ENCODE peak calls at places on chromosomes 2 and 18, in nine cellular contexts. One of them, this sample, is unnamed.

GRCh38 chr2:132275396-132275795 is 113.6 kb upstream of the ANKRD30BL start:
- DNase-seq in HTR-8/SVneo: no peak
- DNase-seq in epithelial cell of proximal tubule: no peak
- DNase-seq in fibroblast of mammary gland: no peak
- DNase-seq in right atrium auricular region: no peak
- DNase-seq in pons: no peak
- DNase-seq in stimulated activated CD4-positive, alpha-beta T cell treated with anti-CD3 and anti-CD28 coated beads, TNF-alpha, amount 100 ng/mL, for 4 hours: no peak
- DNase-seq in heart right ventricle: no peak
- DNase-seq in astrocyte of the hippocampus: no peak
- DNase-seq in this sample: no peak

GRCh38 chr2:170222298-170222697 is 44.4 kb downstream of the MYO3B start:
- DNase-seq in HTR-8/SVneo: no peak
- DNase-seq in epithelial cell of proximal tubule: no peak
- DNase-seq in fibroblast of mammary gland: no peak
- DNase-seq in right atrium auricular region: no peak
- DNase-seq in pons: no peak
- DNase-seq in stimulated activated CD4-positive, alpha-beta T cell treated with anti-CD3 and anti-CD28 coated beads, TNF-alpha, amount 100 ng/mL, for 4 hours: no peak
- DNase-seq in heart right ventricle: no peak
- DNase-seq in astrocyte of the hippocampus: peak
- DNase-seq in this sample: no peak

GRCh38 chr2:27408601-27409320 is 630 bp downstream of the PPM1G start:
- DNase-seq in HTR-8/SVneo: peak
- DNase-seq in epithelial cell of proximal tubule: no peak
- DNase-seq in fibroblast of mammary gland: no peak
- DNase-seq in right atrium auricular region: no peak
- DNase-seq in pons: no peak
- DNase-seq in stimulated activated CD4-positive, alpha-beta T cell treated with anti-CD3 and anti-CD28 coated beads, TNF-alpha, amount 100 ng/mL, for 4 hours: no peak
- DNase-seq in heart right ventricle: no peak
- DNase-seq in astrocyte of the hippocampus: no peak
- DNase-seq in this sample: no peak

GRCh38 chr2:161954103-161954502 is 119.9 kb downstream of the DPP4 start:
- DNase-seq in HTR-8/SVneo: no peak
- DNase-seq in epithelial cell of proximal tubule: no peak
- DNase-seq in fibroblast of mammary gland: peak
- DNase-seq in right atrium auricular region: no peak
- DNase-seq in pons: no peak
- DNase-seq in stimulated activated CD4-positive, alpha-beta T cell treated with anti-CD3 and anti-CD28 coated beads, TNF-alpha, amount 100 ng/mL, for 4 hours: no peak
- DNase-seq in heart right ventricle: no peak
- DNase-seq in astrocyte of the hippocampus: peak
- DNase-seq in this sample: no peak

GRCh38 chr2:121078869-121079268 is 206.1 kb downstream of the TFCP2L1 start:
- DNase-seq in HTR-8/SVneo: no peak
- DNase-seq in epithelial cell of proximal tubule: no peak
- DNase-seq in fibroblast of mammary gland: no peak
- DNase-seq in right atrium auricular region: no peak
- DNase-seq in pons: no peak
- DNase-seq in stimulated activated CD4-positive, alpha-beta T cell treated with anti-CD3 and anti-CD28 coated beads, TNF-alpha, amount 100 ng/mL, for 4 hours: no peak
- DNase-seq in heart right ventricle: no peak
- DNase-seq in astrocyte of the hippocampus: peak
- DNase-seq in this sample: no peak

GRCh38 chr2:117631546-117631945 is 182.9 kb upstream of the DDX18 start:
- DNase-seq in HTR-8/SVneo: no peak
- DNase-seq in epithelial cell of proximal tubule: no peak
- DNase-seq in fibroblast of mammary gland: no peak
- DNase-seq in right atrium auricular region: no peak
- DNase-seq in pons: no peak
- DNase-seq in stimulated activated CD4-positive, alpha-beta T cell treated with anti-CD3 and anti-CD28 coated beads, TNF-alpha, amount 100 ng/mL, for 4 hours: no peak
- DNase-seq in heart right ventricle: no peak
- DNase-seq in astrocyte of the hippocampus: no peak
- DNase-seq in this sample: no peak

GRCh38 chr2:121210691-121211090 is 74.3 kb downstream of the TFCP2L1 start:
- DNase-seq in HTR-8/SVneo: no peak
- DNase-seq in epithelial cell of proximal tubule: no peak
- DNase-seq in fibroblast of mammary gland: no peak
- DNase-seq in right atrium auricular region: no peak
- DNase-seq in pons: no peak
- DNase-seq in stimulated activated CD4-positive, alpha-beta T cell treated with anti-CD3 and anti-CD28 coated beads, TNF-alpha, amount 100 ng/mL, for 4 hours: no peak
- DNase-seq in heart right ventricle: peak
- DNase-seq in astrocyte of the hippocampus: peak
- DNase-seq in this sample: no peak

GRCh38 chr2:27954261-27954673 is 63.7 kb downstream of the BABAM2 start:
- DNase-seq in HTR-8/SVneo: no peak
- DNase-seq in epithelial cell of proximal tubule: no peak
- DNase-seq in fibroblast of mammary gland: peak
- DNase-seq in right atrium auricular region: no peak
- DNase-seq in pons: peak
- DNase-seq in stimulated activated CD4-positive, alpha-beta T cell treated with anti-CD3 and anti-CD28 coated beads, TNF-alpha, amount 100 ng/mL, for 4 hours: no peak
- DNase-seq in heart right ventricle: no peak
- DNase-seq in astrocyte of the hippocampus: peak
- DNase-seq in this sample: no peak

GRCh38 chr18:24814521-24814920 is 354.1 kb downstream of the HRH4 start:
- DNase-seq in HTR-8/SVneo: no peak
- DNase-seq in epithelial cell of proximal tubule: no peak
- DNase-seq in fibroblast of mammary gland: no peak
- DNase-seq in right atrium auricular region: no peak
- DNase-seq in pons: peak
- DNase-seq in stimulated activated CD4-positive, alpha-beta T cell treated with anti-CD3 and anti-CD28 coated beads, TNF-alpha, amount 100 ng/mL, for 4 hours: no peak
- DNase-seq in heart right ventricle: no peak
- DNase-seq in astrocyte of the hippocampus: no peak
- DNase-seq in this sample: no peak

GRCh38 chr2:103119352-103119751 is 357.5 kb downstream of the TMEM182 start:
- DNase-seq in HTR-8/SVneo: no peak
- DNase-seq in epithelial cell of proximal tubule: no peak
- DNase-seq in fibroblast of mammary gland: no peak
- DNase-seq in right atrium auricular region: no peak
- DNase-seq in pons: no peak
- DNase-seq in stimulated activated CD4-positive, alpha-beta T cell treated with anti-CD3 and anti-CD28 coated beads, TNF-alpha, amount 100 ng/mL, for 4 hours: no peak
- DNase-seq in heart right ventricle: no peak
- DNase-seq in astrocyte of the hippocampus: no peak
- DNase-seq in this sample: no peak

GRCh38 chr18:79680100-79680879 is 687 bp downstream of the CTDP1 start:
- DNase-seq in HTR-8/SVneo: peak
- DNase-seq in epithelial cell of proximal tubule: no peak
- DNase-seq in fibroblast of mammary gland: peak
- DNase-seq in right atrium auricular region: no peak
- DNase-seq in pons: no peak
- DNase-seq in stimulated activated CD4-positive, alpha-beta T cell treated with anti-CD3 and anti-CD28 coated beads, TNF-alpha, amount 100 ng/mL, for 4 hours: no peak
- DNase-seq in heart right ventricle: peak
- DNase-seq in astrocyte of the hippocampus: peak
- DNase-seq in this sample: no peak

GRCh38 chr2:185643434-185643833 is 95.2 kb upstream of the FSIP2 start:
- DNase-seq in HTR-8/SVneo: no peak
- DNase-seq in epithelial cell of proximal tubule: no peak
- DNase-seq in fibroblast of mammary gland: no peak
- DNase-seq in right atrium auricular region: no peak
- DNase-seq in pons: no peak
- DNase-seq in stimulated activated CD4-positive, alpha-beta T cell treated with anti-CD3 and anti-CD28 coated beads, TNF-alpha, amount 100 ng/mL, for 4 hours: no peak
- DNase-seq in heart right ventricle: no peak
- DNase-seq in astrocyte of the hippocampus: no peak
- DNase-seq in this sample: no peak

GRCh38 chr2:217653240-217653639 is 349.6 kb downstream of the TNS1 start:
- DNase-seq in HTR-8/SVneo: peak
- DNase-seq in epithelial cell of proximal tubule: peak
- DNase-seq in fibroblast of mammary gland: peak
- DNase-seq in right atrium auricular region: peak
- DNase-seq in pons: peak
- DNase-seq in stimulated activated CD4-positive, alpha-beta T cell treated with anti-CD3 and anti-CD28 coated beads, TNF-alpha, amount 100 ng/mL, for 4 hours: no peak
- DNase-seq in heart right ventricle: peak
- DNase-seq in astrocyte of the hippocampus: peak
- DNase-seq in this sample: no peak

GRCh38 chr2:105839793-105840192 is 95.1 kb downstream of the NCK2 start:
- DNase-seq in HTR-8/SVneo: no peak
- DNase-seq in epithelial cell of proximal tubule: no peak
- DNase-seq in fibroblast of mammary gland: no peak
- DNase-seq in right atrium auricular region: no peak
- DNase-seq in pons: no peak
- DNase-seq in stimulated activated CD4-positive, alpha-beta T cell treated with anti-CD3 and anti-CD28 coated beads, TNF-alpha, amount 100 ng/mL, for 4 hours: no peak
- DNase-seq in heart right ventricle: no peak
- DNase-seq in astrocyte of the hippocampus: no peak
- DNase-seq in this sample: no peak

GRCh38 chr2:127355407-127356008 is 32.3 kb downstream of the MAP3K2 start:
- DNase-seq in HTR-8/SVneo: no peak
- DNase-seq in epithelial cell of proximal tubule: no peak
- DNase-seq in fibroblast of mammary gland: peak
- DNase-seq in right atrium auricular region: no peak
- DNase-seq in pons: peak
- DNase-seq in stimulated activated CD4-positive, alpha-beta T cell treated with anti-CD3 and anti-CD28 coated beads, TNF-alpha, amount 100 ng/mL, for 4 hours: no peak
- DNase-seq in heart right ventricle: no peak
- DNase-seq in astrocyte of the hippocampus: no peak
- DNase-seq in this sample: no peak

GRCh38 chr18:79516441-79516931 is 120.8 kb downstream of the NFATC1 start:
- DNase-seq in HTR-8/SVneo: no peak
- DNase-seq in epithelial cell of proximal tubule: no peak
- DNase-seq in fibroblast of mammary gland: no peak
- DNase-seq in right atrium auricular region: peak
- DNase-seq in pons: no peak
- DNase-seq in stimulated activated CD4-positive, alpha-beta T cell treated with anti-CD3 and anti-CD28 coated beads, TNF-alpha, amount 100 ng/mL, for 4 hours: no peak
- DNase-seq in heart right ventricle: no peak
- DNase-seq in astrocyte of the hippocampus: no peak
- DNase-seq in this sample: no peak

GRCh38 chr2:168064011-168064998 is 183.1 kb downstream of the STK39 start:
- DNase-seq in HTR-8/SVneo: no peak
- DNase-seq in epithelial cell of proximal tubule: no peak
- DNase-seq in fibroblast of mammary gland: no peak
- DNase-seq in right atrium auricular region: no peak
- DNase-seq in pons: no peak
- DNase-seq in stimulated activated CD4-positive, alpha-beta T cell treated with anti-CD3 and anti-CD28 coated beads, TNF-alpha, amount 100 ng/mL, for 4 hours: no peak
- DNase-seq in heart right ventricle: no peak
- DNase-seq in astrocyte of the hippocampus: no peak
- DNase-seq in this sample: no peak

GRCh38 chr2:170324640-170325046 is 146.7 kb downstream of the MYO3B start:
- DNase-seq in HTR-8/SVneo: peak
- DNase-seq in epithelial cell of proximal tubule: no peak
- DNase-seq in fibroblast of mammary gland: peak
- DNase-seq in right atrium auricular region: no peak
- DNase-seq in pons: peak
- DNase-seq in stimulated activated CD4-positive, alpha-beta T cell treated with anti-CD3 and anti-CD28 coated beads, TNF-alpha, amount 100 ng/mL, for 4 hours: no peak
- DNase-seq in heart right ventricle: no peak
- DNase-seq in astrocyte of the hippocampus: peak
- DNase-seq in this sample: no peak

GRCh38 chr2:165440367-165440766 is 29.1 kb upstream of the CSRNP3 start:
- DNase-seq in HTR-8/SVneo: no peak
- DNase-seq in epithelial cell of proximal tubule: no peak
- DNase-seq in fibroblast of mammary gland: peak
- DNase-seq in right atrium auricular region: no peak
- DNase-seq in pons: no peak
- DNase-seq in stimulated activated CD4-positive, alpha-beta T cell treated with anti-CD3 and anti-CD28 coated beads, TNF-alpha, amount 100 ng/mL, for 4 hours: no peak
- DNase-seq in heart right ventricle: no peak
- DNase-seq in astrocyte of the hippocampus: peak
- DNase-seq in this sample: no peak

GRCh38 chr2:23381084-23381483 is 3.9 kb upstream of the KLHL29 start:
- DNase-seq in HTR-8/SVneo: peak
- DNase-seq in epithelial cell of proximal tubule: peak
- DNase-seq in fibroblast of mammary gland: peak
- DNase-seq in right atrium auricular region: peak
- DNase-seq in pons: no peak
- DNase-seq in stimulated activated CD4-positive, alpha-beta T cell treated with anti-CD3 and anti-CD28 coated beads, TNF-alpha, amount 100 ng/mL, for 4 hours: no peak
- DNase-seq in heart right ventricle: no peak
- DNase-seq in astrocyte of the hippocampus: peak
- DNase-seq in this sample: no peak

GRCh38 chr2:236545814-236546480 is 23.7 kb upstream of the ACKR3 start:
- DNase-seq in HTR-8/SVneo: no peak
- DNase-seq in epithelial cell of proximal tubule: no peak
- DNase-seq in fibroblast of mammary gland: no peak
- DNase-seq in right atrium auricular region: no peak
- DNase-seq in pons: no peak
- DNase-seq in stimulated activated CD4-positive, alpha-beta T cell treated with anti-CD3 and anti-CD28 coated beads, TNF-alpha, amount 100 ng/mL, for 4 hours: no peak
- DNase-seq in heart right ventricle: no peak
- DNase-seq in astrocyte of the hippocampus: no peak
- DNase-seq in this sample: no peak

GRCh38 chr2:156192468-156192867 is 140.1 kb downstream of the NR4A2 start:
- DNase-seq in HTR-8/SVneo: no peak
- DNase-seq in epithelial cell of proximal tubule: no peak
- DNase-seq in fibroblast of mammary gland: peak
- DNase-seq in right atrium auricular region: no peak
- DNase-seq in pons: no peak
- DNase-seq in stimulated activated CD4-positive, alpha-beta T cell treated with anti-CD3 and anti-CD28 coated beads, TNF-alpha, amount 100 ng/mL, for 4 hours: no peak
- DNase-seq in heart right ventricle: no peak
- DNase-seq in astrocyte of the hippocampus: peak
- DNase-seq in this sample: no peak

GRCh38 chr2:230864605-230865323 is at the start of gene ITM2C:
- DNase-seq in HTR-8/SVneo: peak
- DNase-seq in epithelial cell of proximal tubule: peak
- DNase-seq in fibroblast of mammary gland: peak
- DNase-seq in right atrium auricular region: no peak
- DNase-seq in pons: no peak
- DNase-seq in stimulated activated CD4-positive, alpha-beta T cell treated with anti-CD3 and anti-CD28 coated beads, TNF-alpha, amount 100 ng/mL, for 4 hours: peak
- DNase-seq in heart right ventricle: peak
- DNase-seq in astrocyte of the hippocampus: peak
- DNase-seq in this sample: peak